ENCODE peak calls at places on chromosome 7, in eight cellular contexts. F is sigmoid colon, K is heart right ventricle, X is heart left ventricle, V is Caco-2, Y is SK-N-SH, M is Peyer's patch, O is ascending aorta. R is an unnamed sample. For H3K9me3, the result is how much of the 10 kb centered on the place peaks cover.

GRCh38 chr7:102077081-102077480 is 209.6 kb upstream of the SH2B2 start:
- DNase-seq in K (no peak), F (no peak), M (no peak), O (no peak), V (peak), Y (no peak), X (no peak), R (no peak)

GRCh38 chr7:21108182-21108581 is 319.7 kb upstream of the SP4 start:
- DNase-seq in Y (no peak), K (peak), X (no peak), F (no peak), V (no peak), O (no peak), M (peak), R (peak)

GRCh38 chr7:264541-265191 is 25.3 kb upstream of the FOXL3 start:
- DNase-seq in K (no peak), V (no peak), X (peak), M (peak), F (no peak), Y (no peak), O (no peak), R (no peak)

GRCh38 chr7:30727061-30727945 is 24.6 kb upstream of the INMT start:
- DNase-seq in K (no peak), M (no peak), Y (no peak), V (no peak), F (no peak), O (no peak), X (no peak), R (no peak)

GRCh38 chr7:120733143-120733542 is 124.8 kb downstream of the TSPAN12 start:
- DNase-seq in M (no peak), O (no peak), Y (no peak), F (no peak), K (no peak), X (no peak), V (no peak), R (peak)

GRCh38 chr7:1497293-1497927 is 6.8 kb downstream of the INTS1 start:
- DNase-seq in O (no peak), X (no peak), M (no peak), Y (no peak), F (no peak), V (no peak), K (no peak), R (no peak)

GRCh38 chr7:45580053-45580872 is 6.1 kb downstream of the ADCY1 start:
- DNase-seq in V (peak), K (no peak), X (no peak), M (no peak), O (no peak), Y (peak), F (peak), R (no peak)

GRCh38 chr7:89259085-89259484 is 463.5 kb upstream of the TEX47 start:
- DNase-seq in V (no peak), O (no peak), F (no peak), K (no peak), Y (no peak), X (no peak), M (no peak), R (no peak)

GRCh38 chr7:47534322-47535032 is 47.4 kb downstream of the TNS3 start:
- DNase-seq in Y (peak), K (no peak), O (no peak), M (no peak), V (no peak), X (no peak), F (no peak), R (no peak)

GRCh38 chr7:41880107-41880506 is 177.2 kb upstream of the INHBA start:
- DNase-seq in Y (no peak), M (no peak), X (no peak), F (no peak), O (no peak), V (no peak), K (no peak), R (peak)

GRCh38 chr7:41994746-41995110 is 242.3 kb downstream of the GLI3 start:
- DNase-seq in X (no peak), V (no peak), K (no peak), F (no peak), O (no peak), Y (no peak), M (no peak), R (no peak)

GRCh38 chr7:33357846-33358245 is 228.5 kb downstream of the BBS9 start:
- DNase-seq in K (no peak), O (no peak), V (no peak), M (no peak), Y (no peak), X (no peak), F (no peak), R (no peak)

GRCh38 chr7:116187400-116187799 is 22.9 kb upstream of the TES start:
- DNase-seq in O (no peak), K (no peak), F (no peak), V (no peak), X (no peak), Y (no peak), M (no peak), R (no peak)

GRCh38 chr7:75961194-75961593 is 33.2 kb downstream of the TMEM120A start:
- DNase-seq in K (no peak), O (no peak), X (peak), V (no peak), Y (peak), F (no peak), M (no peak), R (no peak)

GRCh38 chr7:138854115-138854645 is 56.2 kb upstream of the ATP6V0A4 start:
- DNase-seq in X (no peak), F (no peak), Y (no peak), V (no peak), K (no peak), O (no peak), M (no peak), R (no peak)

GRCh38 chr7:3321206-3321605 is 20.2 kb downstream of the SDK1 start:
- DNase-seq in Y (no peak), K (no peak), F (no peak), V (no peak), O (no peak), X (no peak), M (no peak), R (no peak)

GRCh38 chr7:3321745-3322144 is 20.7 kb downstream of the SDK1 start:
- DNase-seq in X (no peak), M (no peak), K (no peak), F (no peak), O (no peak), V (no peak), Y (no peak), R (no peak)

GRCh38 chr7:3326246-3326645 is 25.2 kb downstream of the SDK1 start:
- DNase-seq in F (no peak), K (no peak), O (no peak), Y (no peak), M (no peak), V (no peak), X (no peak), R (no peak)
- H3K9me3 ChIP-seq in F (under half), K (under half), O (under half), Y (under half), M (under half), V (under half), X (under half), R (under half)

GRCh38 chr7:68122806-68123205 is 1126.2 kb downstream of the TYW1 start:
- DNase-seq in Y (no peak), X (no peak), F (no peak), M (no peak), V (no peak), K (no peak), O (no peak), R (no peak)
- H3K9me3 ChIP-seq in Y (under half), X (under half), F (under half), M (under half), V (under half), K (under half), O (under half), R (under half)

GRCh38 chr7:64691831-64692230 is 25.9 kb downstream of the ZNF107 start:
- DNase-seq in O (no peak), V (no peak), F (no peak), M (no peak), X (no peak), Y (no peak), K (no peak), R (no peak)
- H3K9me3 ChIP-seq in O (under half), V (under half), F (under half), M (under half), X (under half), Y (under half), K (under half), R (under half)

GRCh38 chr7:158052381-158053095 is 535.1 kb downstream of the PTPRN2 start:
- DNase-seq in Y (no peak), F (peak), X (no peak), K (no peak), M (peak), O (no peak), V (peak), R (no peak)

GRCh38 chr7:158050441-158051371 is 536.9 kb downstream of the PTPRN2 start:
- DNase-seq in M (peak), Y (no peak), K (no peak), V (peak), O (no peak), F (peak), X (no peak), R (no peak)

GRCh38 chr7:158049271-158049670 is 538.4 kb downstream of the PTPRN2 start:
- DNase-seq in F (peak), Y (no peak), K (no peak), M (peak), V (no peak), X (no peak), O (no peak), R (no peak)

GRCh38 chr7:158053516-158053915 is 534.1 kb downstream of the PTPRN2 start:
- DNase-seq in X (no peak), K (no peak), O (no peak), F (no peak), V (no peak), Y (no peak), M (no peak), R (no peak)

GRCh38 chr7:158051372-158051760 is 536.3 kb downstream of the PTPRN2 start:
- DNase-seq in O (no peak), K (no peak), F (peak), X (no peak), M (peak), Y (no peak), V (peak), R (no peak)
- H3K9me3 ChIP-seq in O (under half), K (under half), F (under half), X (under half), M (under half), Y (under half), V (under half), R (under half)

DNA sequence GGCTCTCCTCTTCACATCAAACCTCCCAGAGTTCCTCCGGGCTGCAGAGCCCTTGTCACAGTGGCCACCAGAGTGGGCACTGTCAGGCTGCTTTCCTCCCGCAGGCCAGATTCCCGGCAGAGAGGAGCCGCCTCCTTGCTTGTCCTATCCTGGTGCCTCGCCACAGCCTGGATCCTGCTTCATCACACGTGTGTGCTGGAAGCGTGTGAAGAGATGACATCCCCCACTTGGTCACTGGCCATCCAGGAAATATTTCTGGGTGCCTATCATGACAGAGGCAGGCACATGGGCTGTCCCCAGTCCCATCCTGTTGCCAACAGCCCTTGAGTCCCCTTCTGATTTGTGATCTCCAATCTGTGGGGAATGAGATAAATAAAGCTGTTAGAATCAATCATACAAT is 15.0 kb downstream of the INSIG1 start:
- DNase-seq in V (no peak), K (no peak), F (no peak), X (no peak), Y (no peak), O (no peak), M (no peak), R (no peak)
- H3K9me3 ChIP-seq in V (under half), K (under half), F (under half), X (under half), Y (under half), O (under half), M (under half), R (under half)

DNA sequence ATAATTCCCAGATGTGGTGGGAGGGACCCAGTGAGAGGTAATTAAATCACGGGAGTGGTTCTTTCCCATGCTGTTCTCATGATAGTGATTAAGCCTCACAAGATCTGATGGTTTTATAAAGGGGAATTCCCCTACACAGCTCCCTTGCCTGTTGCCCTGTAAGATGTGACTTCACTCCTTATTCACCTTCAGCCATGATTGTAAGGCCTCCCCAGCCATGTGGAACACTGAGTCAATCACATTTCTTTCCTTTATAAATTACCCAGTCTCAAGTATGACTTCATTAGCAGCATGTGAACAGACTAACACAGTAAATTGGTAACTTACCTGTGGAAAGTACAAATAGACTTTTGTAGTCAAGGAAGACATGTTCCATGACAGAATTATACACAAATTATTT is 55.2 kb downstream of the ZNF716 start:
- DNase-seq in V (no peak), X (no peak), F (no peak), O (no peak), K (no peak), M (no peak), Y (no peak), R (no peak)
- H3K9me3 ChIP-seq in V (under half), X (under half), F (under half), O (under half), K (under half), M (under half), Y (under half), R (under half)

GRCh38 chr7:155643804-155644177 is 670 bp upstream of the RBM33 start:
- DNase-seq in V (no peak), K (no peak), F (no peak), Y (no peak), X (no peak), M (no peak), O (no peak), R (no peak)
- H3K9me3 ChIP-seq in V (under half), K (under half), F (under half), Y (under half), X (under half), M (under half), O (under half), R (under half)

DNA sequence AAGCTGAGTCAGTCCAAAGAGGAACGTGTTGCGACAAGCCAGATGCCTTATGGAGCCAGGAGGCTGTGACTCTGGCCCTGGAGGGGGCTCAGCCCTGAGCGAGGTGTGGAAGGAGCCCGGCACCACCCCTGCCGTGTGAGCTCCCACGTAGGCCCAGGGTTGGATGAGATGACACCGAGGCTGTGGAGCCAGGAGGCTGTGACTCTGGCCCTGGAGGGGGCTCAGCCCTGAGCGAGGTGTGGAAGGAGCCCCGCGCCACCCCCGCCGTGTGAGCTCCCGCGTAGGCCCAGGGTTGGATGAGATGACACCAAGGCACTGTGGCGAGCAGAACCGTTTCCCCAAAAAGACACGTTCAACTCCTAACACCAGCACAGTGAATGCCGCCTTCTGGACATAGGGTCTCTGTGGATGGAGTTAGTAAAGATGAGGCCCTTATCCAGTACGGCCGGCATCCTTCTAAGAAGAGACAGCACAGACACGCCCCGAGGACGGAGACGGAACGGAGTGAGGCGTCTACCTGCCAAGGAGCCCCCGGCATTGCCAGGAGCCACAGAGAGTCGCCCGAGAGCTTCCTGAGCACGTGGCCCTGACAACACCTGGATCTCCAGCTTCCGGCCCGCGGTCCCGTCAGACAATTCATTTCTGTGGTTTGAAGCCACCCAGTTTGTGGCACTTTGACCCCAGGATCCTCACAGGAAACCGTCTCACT is 472.5 kb downstream of the DNAJB6 start:
- DNase-seq in K (no peak), O (no peak), V (no peak), Y (no peak), F (no peak), M (no peak), X (no peak), R (no peak)
- H3K9me3 ChIP-seq in K (under half), O (under half), V (under half), Y (under half), F (under half), M (under half), X (under half), R (under half)

DNA sequence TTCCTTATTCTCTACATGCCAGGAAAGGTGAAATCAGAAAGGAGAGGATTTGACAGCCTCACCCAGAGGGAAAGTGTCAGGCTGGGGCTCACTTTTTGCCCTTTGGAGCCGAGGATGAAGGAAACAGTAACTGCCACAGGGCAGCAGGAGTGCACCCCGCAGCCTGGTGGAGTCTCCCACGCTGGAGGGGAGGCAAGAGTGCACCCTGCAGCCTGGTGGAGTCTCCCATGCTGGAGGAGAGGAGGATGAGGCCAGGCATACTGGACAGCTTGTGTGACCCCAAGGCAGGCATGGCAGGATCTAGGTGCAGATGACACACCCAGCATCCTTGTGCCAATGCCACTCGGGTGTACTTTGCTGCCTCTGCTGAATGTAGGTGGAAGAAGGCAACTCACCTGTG is 484.0 kb downstream of the DNAJB6 start:
- DNase-seq in Y (no peak), F (no peak), K (no peak), V (no peak), O (no peak), M (no peak), X (no peak), R (no peak)
- H3K9me3 ChIP-seq in Y (under half), F (under half), K (under half), V (under half), O (under half), M (under half), X (under half), R (under half)

GRCh38 chr7:150343225-150343624 is 1.8 kb upstream of the RARRES2 start:
- DNase-seq in Y (no peak), K (no peak), M (no peak), F (no peak), X (no peak), O (no peak), V (no peak), R (no peak)

GRCh38 chr7:150346922-150347321 is 5.5 kb upstream of the RARRES2 start:
- DNase-seq in Y (no peak), X (no peak), V (no peak), O (no peak), K (no peak), F (no peak), M (no peak), R (no peak)

GRCh38 chr7:150344299-150344698 is 2.9 kb upstream of the RARRES2 start:
- DNase-seq in K (no peak), F (no peak), Y (no peak), O (no peak), V (no peak), M (no peak), X (no peak), R (no peak)

GRCh38 chr7:150342119-150342405 is 633 bp upstream of the RARRES2 start:
- DNase-seq in K (no peak), V (no peak), O (no peak), M (no peak), X (no peak), F (no peak), Y (no peak), R (no peak)

GRCh38 chr7:150345012-150345411 is 3.6 kb upstream of the RARRES2 start:
- DNase-seq in F (no peak), M (no peak), K (no peak), X (no peak), Y (no peak), V (no peak), O (no peak), R (no peak)
- H3K9me3 ChIP-seq in F (under half), M (under half), K (under half), X (under half), Y (under half), V (under half), O (under half), R (under half)